ENCODE peak calls at places on chromosomes 13 and 19, in nine cellular contexts. N is A549, Q is uterus, U is IMR-90, D is stomach, V is thyroid gland, R is breast epithelium, I is tibial nerve, S is heart left ventricle. C is an unnamed sample.

GRCh38 chr13:40394304-40394983 is 272.0 kb downstream of the FOXO1 start:
- DNase-seq in U (no peak), Q (no peak), I (no peak), S (no peak), N (no peak), V (no peak), R (no peak), D (no peak), C (no peak)

GRCh38 chr13:65260938-65261880 is 1968.9 kb downstream of the PCDH9 start:
- DNase-seq in V (no peak), N (no peak), I (no peak), U (no peak), R (no peak), D (no peak), Q (no peak), S (no peak), C (no peak)

GRCh38 chr19:4707322-4707721 is 16.3 kb downstream of the DPP9 start:
- DNase-seq in R (no peak), S (peak; percentile 55), N (no peak), V (no peak), D (no peak), I (no peak), U (no peak), Q (no peak), C (no peak)

GRCh38 chr19:4328243-4328990 is 10.2 kb downstream of the STAP2 start:
- DNase-seq in S (peak; percentile 95), D (peak; percentile 96), U (peak; percentile 74), V (peak; percentile 88), N (no peak), I (peak; percentile 86), Q (peak; percentile 97), R (peak; percentile 91), C (peak; percentile 100)

GRCh38 chr19:49337267-49338022 is 2.2 kb downstream of the CD37 start:
- DNase-seq in D (no peak), I (no peak), V (no peak), Q (no peak), N (no peak), U (no peak), R (peak; percentile 15), S (no peak), C (no peak)

GRCh38 chr13:49652691-49653305 is 24.5 kb downstream of the ARL11 start:
- DNase-seq in R (no peak), Q (no peak), N (peak; percentile 58), S (no peak), I (no peak), U (peak; percentile 10), D (peak; percentile 30), V (peak; percentile 12), C (no peak)

GRCh38 chr13:48043789-48044503 is 6.4 kb downstream of the NUDT15 start:
- DNase-seq in S (no peak), N (no peak), U (peak; percentile 73), R (no peak), Q (no peak), D (no peak), I (no peak), V (no peak), C (no peak)

GRCh38 chr19:21084343-21084742 is 2.3 kb downstream of the ZNF714 start:
- DNase-seq in Q (no peak), S (no peak), R (no peak), N (no peak), V (peak; percentile 77), U (peak; percentile 79), D (no peak), I (no peak), C (no peak)

GRCh38 chr19:28221736-28222135 is 991.2 kb downstream of the UQCRFS1 start:
- DNase-seq in S (no peak), V (no peak), I (no peak), N (no peak), R (no peak), Q (no peak), U (no peak), D (no peak), C (no peak)

GRCh38 chr13:83414393-83414792 is 467.9 kb downstream of the SLITRK1 start:
- DNase-seq in R (no peak), D (no peak), Q (no peak), V (no peak), I (no peak), N (no peak), S (no peak), U (peak; percentile 65), C (no peak)

GRCh38 chr13:68676513-68677115 is 1431.0 kb upstream of the ATXN8OS start:
- DNase-seq in V (no peak), R (no peak), N (no peak), U (no peak), S (no peak), I (no peak), D (no peak), Q (no peak), C (no peak)

GRCh38 chr13:31015207-31015606 is 82.8 kb downstream of the TEX26 start:
- DNase-seq in D (no peak), Q (no peak), I (no peak), N (no peak), R (no peak), S (no peak), V (no peak), U (peak; percentile 53), C (no peak)

GRCh38 chr19:45938733-45939319 is 24.2 kb upstream of the NANOS2 start:
- DNase-seq in Q (no peak), D (no peak), R (no peak), N (no peak), U (no peak), V (no peak), I (no peak), S (no peak), C (no peak)

GRCh38 chr13:31545616-31546015 is 193.7 kb upstream of the RXFP2 start:
- DNase-seq in U (no peak), N (no peak), Q (no peak), R (no peak), D (no peak), V (no peak), S (no peak), I (no peak), C (no peak)

GRCh38 chr13:20512042-20512683 is 13.5 kb downstream of the CRYL1 start:
- DNase-seq in I (no peak), Q (no peak), R (no peak), N (no peak), U (no peak), D (no peak), S (no peak), V (no peak), C (no peak)

GRCh38 chr19:46856062-46857022 is 4.5 kb upstream of the ARHGAP35 start:
- DNase-seq in I (peak; percentile 95), V (peak; percentile 96), R (peak; percentile 96), N (peak; percentile 99), D (peak; percentile 96), S (peak; percentile 98), U (peak; percentile 94), Q (peak; percentile 97), C (peak; percentile 96)

GRCh38 chr13:98182589-98182988 is 5.5 kb upstream of the RNF113B start:
- DNase-seq in I (no peak), U (no peak), N (no peak), V (no peak), R (no peak), Q (no peak), S (no peak), D (no peak), C (no peak)

GRCh38 chr13:28474491-28475134 is 20.3 kb downstream of the FLT1 start:
- DNase-seq in U (no peak), R (no peak), V (no peak), Q (no peak), I (no peak), S (no peak), D (no peak), N (no peak), C (no peak)

DNA sequence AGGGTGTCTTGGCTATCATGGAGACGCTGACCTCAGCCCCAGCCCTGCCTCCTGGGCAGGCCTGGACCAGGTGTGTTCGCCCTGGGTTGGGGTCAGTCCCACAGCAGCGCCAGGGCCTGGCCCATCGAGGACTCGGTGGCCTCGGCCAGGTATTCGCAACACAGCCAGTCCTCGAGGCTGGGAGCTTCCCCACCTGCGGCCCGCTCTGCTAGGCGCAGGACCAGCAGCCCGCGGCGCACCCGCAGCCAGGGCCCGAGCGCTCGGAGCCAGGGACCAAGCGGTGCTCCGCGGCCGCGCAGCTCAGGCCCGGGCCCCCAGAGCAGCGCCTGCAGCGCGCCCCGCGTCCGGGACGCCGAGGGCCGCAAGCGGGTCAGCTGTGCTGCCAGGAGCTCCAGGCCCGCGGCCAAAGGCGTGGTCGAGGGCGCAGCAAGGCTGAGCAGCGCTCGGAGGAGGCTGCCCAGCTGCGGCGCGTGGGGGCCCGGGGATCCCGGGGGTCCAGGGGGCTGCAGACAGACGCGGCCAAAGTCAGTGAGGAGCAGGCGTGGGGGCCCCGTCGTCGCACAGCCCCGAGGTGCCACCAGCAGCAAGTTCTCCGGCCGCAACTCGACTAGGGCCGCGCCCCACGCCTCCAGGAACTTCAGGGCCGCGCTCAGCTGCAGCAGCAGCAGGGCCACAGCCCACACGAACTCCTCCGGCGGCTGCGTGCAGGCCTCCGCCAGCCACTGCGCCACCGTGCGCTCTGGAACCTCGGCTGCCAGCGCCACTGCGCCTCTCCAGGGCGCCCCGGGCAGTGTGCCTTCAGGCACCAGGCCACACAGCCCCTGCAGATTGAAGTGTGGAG is 6.2 kb downstream of the PEAK3 start:
- DNase-seq in I (no peak), R (no peak), D (peak; percentile 63), V (peak; percentile 17), S (no peak), N (no peak), Q (no peak), U (no peak), C (peak; percentile 82)
- TF ChIP-seq POLR2A in I (no peak), R (no peak), D (no peak), V (no peak), S (no peak), N (no peak), Q (no peak), U (no peak), C (no peak)

DNA sequence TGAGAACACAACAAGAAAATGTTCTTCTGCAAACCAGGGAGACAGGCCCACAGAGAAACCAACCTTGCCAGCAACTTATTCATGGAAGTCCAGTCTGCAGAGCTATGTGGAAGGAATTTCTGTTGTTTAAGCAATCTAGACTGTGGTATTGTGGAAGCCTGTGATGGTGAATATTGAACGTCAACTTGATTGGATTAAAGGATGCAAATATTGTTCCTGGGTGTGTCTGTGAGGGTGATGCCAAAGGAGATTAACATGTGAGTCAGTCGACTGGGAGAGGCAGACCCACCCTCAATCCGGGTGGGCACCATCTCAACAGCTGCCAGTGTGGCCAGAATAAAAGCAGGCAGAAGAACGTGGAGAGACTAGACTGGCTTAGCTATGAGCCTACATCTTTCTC is 606.0 kb downstream of the EFNB2 start:
- DNase-seq in I (no peak), V (no peak), D (no peak), N (no peak), S (no peak), U (no peak), R (no peak), Q (no peak), C (no peak)
- TF ChIP-seq CTCF in I (no peak), V (no peak), D (no peak), N (no peak), S (no peak), U (no peak), R (no peak), Q (no peak), C (no peak)

GRCh38 chr13:77309254-77309653 is 17.6 kb downstream of the MYCBP2 start:
- DNase-seq in I (no peak), D (no peak), R (no peak), N (no peak), Q (no peak), V (no peak), S (no peak), U (no peak), C (no peak)
- H3K4me1 ChIP-seq in I (peaks cover 28% of the 10 kb centered on the region), D (peaks cover 11% of the 10 kb centered on the region), R (peaks cover 4% of the 10 kb centered on the region), N (peaks cover 46% of the 10 kb centered on the region), Q (no peaks in the 10 kb centered on the region), V (peaks cover 40% of the 10 kb centered on the region), S (peaks cover 16% of the 10 kb centered on the region), U (peaks cover 12% of the 10 kb centered on the region), C (peaks cover 4% of the 10 kb centered on the region)

GRCh38 chr19:41959056-41960053 is at the start of gene RABAC1:
- DNase-seq in D (peak; percentile 89), N (peak; percentile 100), U (peak; percentile 91), V (peak; percentile 82), R (peak; percentile 83), S (peak; percentile 93), I (peak; percentile 63), Q (peak; percentile 94), C (peak; percentile 90)
- TF ChIP-seq POLR2A in D (no peak), N (peak; percentile 70), U (peak; percentile 93), V (no peak), R (peak; percentile 32), S (no peak), I (peak; percentile 45), Q (peak; percentile 65), C (peak; percentile 48)

C was measured in ovary.